ENCODE peak calls at places on chromosomes 5 and 9, in seven cellular contexts. One of them, this sample, is unnamed. For H3K36me3, the result is how much of the 10 kb centered on the place peaks cover.

GRCh38 chr9:126295936-126296600 is 30.6 kb upstream of the MVB12B start:
- DNase-seq in PC-9: no peak
- DNase-seq in right atrium auricular region: no peak
- DNase-seq in IMR-90: no peak
- DNase-seq in DND-41: no peak
- DNase-seq in lung: no peak
- DNase-seq in ovary: no peak
- DNase-seq in this sample: no peak

GRCh38 chr5:91194861-91195460 is 188.2 kb downstream of the ARRDC3 start:
- DNase-seq in PC-9: no peak
- DNase-seq in right atrium auricular region: no peak
- DNase-seq in IMR-90: no peak
- DNase-seq in DND-41: no peak
- DNase-seq in lung: no peak
- DNase-seq in ovary: no peak
- DNase-seq in this sample: no peak

GRCh38 chr5:34475249-34475966 is 180.7 kb upstream of the RAI14 start:
- DNase-seq in PC-9: no peak
- DNase-seq in right atrium auricular region: no peak
- DNase-seq in IMR-90: no peak
- DNase-seq in DND-41: no peak
- DNase-seq in lung: no peak
- DNase-seq in ovary: no peak
- DNase-seq in this sample: no peak

GRCh38 chr9:119322137-119322695 is 47.0 kb downstream of the BRINP1 start:
- DNase-seq in PC-9: no peak
- DNase-seq in right atrium auricular region: no peak
- DNase-seq in IMR-90: no peak
- DNase-seq in DND-41: no peak
- DNase-seq in lung: no peak
- DNase-seq in ovary: peak
- DNase-seq in this sample: no peak

GRCh38 chr5:32332971-32333370 is 20.2 kb upstream of the MTMR12 start:
- DNase-seq in PC-9: no peak
- DNase-seq in right atrium auricular region: no peak
- DNase-seq in IMR-90: peak
- DNase-seq in DND-41: no peak
- DNase-seq in lung: no peak
- DNase-seq in ovary: no peak
- DNase-seq in this sample: no peak

GRCh38 chr5:35164860-35165542 is 65.3 kb downstream of the PRLR start:
- DNase-seq in PC-9: no peak
- DNase-seq in right atrium auricular region: no peak
- DNase-seq in IMR-90: no peak
- DNase-seq in DND-41: no peak
- DNase-seq in lung: no peak
- DNase-seq in ovary: no peak
- DNase-seq in this sample: no peak

GRCh38 chr5:151048526-151048925 is 28.1 kb downstream of the GPX3 start:
- DNase-seq in PC-9: no peak
- DNase-seq in right atrium auricular region: no peak
- DNase-seq in IMR-90: no peak
- DNase-seq in DND-41: no peak
- DNase-seq in lung: no peak
- DNase-seq in ovary: no peak
- DNase-seq in this sample: no peak

GRCh38 chr5:150588495-150588890 is 52.0 kb upstream of the SYNPO start:
- DNase-seq in PC-9: no peak
- DNase-seq in right atrium auricular region: no peak
- DNase-seq in IMR-90: no peak
- DNase-seq in DND-41: no peak
- DNase-seq in lung: no peak
- DNase-seq in ovary: no peak
- DNase-seq in this sample: no peak

GRCh38 chr5:179267671-179268071 is 77.6 kb downstream of the ADAMTS2 start:
- DNase-seq in PC-9: no peak
- DNase-seq in right atrium auricular region: peak
- DNase-seq in IMR-90: no peak
- DNase-seq in DND-41: no peak
- DNase-seq in lung: no peak
- DNase-seq in ovary: peak
- DNase-seq in this sample: no peak

GRCh38 chr9:4662989-4663792 is 1.1 kb downstream of the PLPP6 start:
- DNase-seq in PC-9: peak
- DNase-seq in right atrium auricular region: no peak
- DNase-seq in IMR-90: peak
- DNase-seq in DND-41: no peak
- DNase-seq in lung: no peak
- DNase-seq in ovary: no peak
- DNase-seq in this sample: no peak

GRCh38 chr5:73031839-73032238 is 76.0 kb downstream of the FCHO2 start:
- DNase-seq in PC-9: no peak
- DNase-seq in right atrium auricular region: no peak
- DNase-seq in IMR-90: peak
- DNase-seq in DND-41: no peak
- DNase-seq in lung: no peak
- DNase-seq in ovary: peak
- DNase-seq in this sample: no peak

GRCh38 chr9:129851821-129852220 is 16.6 kb downstream of the USP20 start:
- DNase-seq in PC-9: no peak
- DNase-seq in right atrium auricular region: no peak
- DNase-seq in IMR-90: no peak
- DNase-seq in DND-41: no peak
- DNase-seq in lung: no peak
- DNase-seq in ovary: no peak
- DNase-seq in this sample: no peak

GRCh38 chr5:23742701-23743100 is 235.3 kb downstream of the PRDM9 start:
- DNase-seq in PC-9: no peak
- DNase-seq in right atrium auricular region: no peak
- DNase-seq in IMR-90: no peak
- DNase-seq in DND-41: no peak
- DNase-seq in lung: no peak
- DNase-seq in ovary: no peak
- DNase-seq in this sample: no peak

GRCh38 chr9:116152941-116153764 is 438 bp upstream of the PAPPA start:
- DNase-seq in PC-9: no peak
- DNase-seq in right atrium auricular region: no peak
- DNase-seq in IMR-90: peak
- DNase-seq in DND-41: no peak
- DNase-seq in lung: no peak
- DNase-seq in ovary: no peak
- DNase-seq in this sample: no peak

GRCh38 chr9:13491493-13492424 is 212.3 kb upstream of the MPDZ start:
- DNase-seq in PC-9: peak
- DNase-seq in right atrium auricular region: no peak
- DNase-seq in IMR-90: no peak
- DNase-seq in DND-41: no peak
- DNase-seq in lung: no peak
- DNase-seq in ovary: no peak
- DNase-seq in this sample: no peak

GRCh38 chr9:80175286-80175906 is 603.6 kb downstream of the TLE4 start:
- DNase-seq in PC-9: no peak
- DNase-seq in right atrium auricular region: no peak
- DNase-seq in IMR-90: peak
- DNase-seq in DND-41: peak
- DNase-seq in lung: no peak
- DNase-seq in ovary: no peak
- DNase-seq in this sample: no peak

GRCh38 chr5:27353540-27353939 is 315.2 kb upstream of the CDH9 start:
- DNase-seq in PC-9: no peak
- DNase-seq in right atrium auricular region: no peak
- DNase-seq in IMR-90: no peak
- DNase-seq in DND-41: no peak
- DNase-seq in lung: no peak
- DNase-seq in ovary: no peak
- DNase-seq in this sample: no peak
- H3K4me3 ChIP-seq in PC-9: no peak
- H3K4me3 ChIP-seq in right atrium auricular region: no peak
- H3K4me3 ChIP-seq in IMR-90: no peak
- H3K4me3 ChIP-seq in DND-41: no peak
- H3K4me3 ChIP-seq in lung: no peak
- H3K4me3 ChIP-seq in ovary: no peak
- H3K4me3 ChIP-seq in this sample: no peak

DNA sequence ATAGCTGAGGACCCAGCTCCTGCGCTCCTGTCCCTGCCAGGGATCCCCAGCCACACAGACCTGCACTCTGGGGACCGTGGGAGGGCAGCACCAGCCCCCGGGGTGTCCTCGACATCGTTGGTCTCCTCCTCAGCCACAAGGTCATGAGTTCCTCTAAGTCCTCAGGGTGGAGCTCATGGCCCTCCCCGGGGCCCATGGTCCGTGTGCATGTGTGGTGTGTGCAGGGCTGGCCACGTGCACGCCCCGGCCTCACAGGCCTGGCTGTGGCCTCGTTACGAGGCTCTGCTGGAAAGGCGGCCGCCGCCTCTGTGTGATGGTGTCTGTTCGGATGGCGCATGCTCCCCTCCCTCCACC is 16.1 kb upstream of the AJM1 start:
- DNase-seq in PC-9: peak
- DNase-seq in right atrium auricular region: no peak
- DNase-seq in IMR-90: no peak
- DNase-seq in DND-41: no peak
- DNase-seq in lung: no peak
- DNase-seq in ovary: no peak
- DNase-seq in this sample: no peak
- H3K36me3 ChIP-seq in PC-9: under half
- H3K36me3 ChIP-seq in right atrium auricular region: half or more
- H3K36me3 ChIP-seq in IMR-90: half or more
- H3K36me3 ChIP-seq in DND-41: half or more
- H3K36me3 ChIP-seq in lung: half or more
- H3K36me3 ChIP-seq in ovary: under half
- H3K36me3 ChIP-seq in this sample: under half

DNA sequence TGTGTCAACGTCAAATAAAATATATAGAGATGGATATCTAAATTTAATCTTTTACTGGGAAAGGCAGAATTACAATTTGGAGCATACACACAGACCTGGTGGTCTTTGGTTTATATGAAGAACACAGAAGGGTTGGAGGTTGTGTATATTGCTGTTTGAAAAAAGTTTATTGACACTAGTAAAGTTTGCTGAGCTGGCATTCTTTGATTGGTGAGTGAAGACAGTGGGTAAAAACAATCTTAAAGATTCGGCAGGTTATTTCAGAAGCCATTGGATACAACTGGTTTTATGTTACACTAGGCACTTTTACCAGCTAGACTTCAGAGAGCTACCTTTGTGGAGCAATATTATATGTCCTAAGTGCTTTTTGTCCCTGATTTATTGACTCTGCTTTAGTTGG is 27.2 kb downstream of the IZUMO3 start:
- DNase-seq in PC-9: no peak
- DNase-seq in right atrium auricular region: no peak
- DNase-seq in IMR-90: no peak
- DNase-seq in DND-41: no peak
- DNase-seq in lung: no peak
- DNase-seq in ovary: no peak
- DNase-seq in this sample: no peak
- TF ChIP-seq CTCF in PC-9: no peak
- TF ChIP-seq CTCF in right atrium auricular region: no peak
- TF ChIP-seq CTCF in IMR-90: no peak
- TF ChIP-seq CTCF in DND-41: no peak
- TF ChIP-seq CTCF in lung: no peak
- TF ChIP-seq CTCF in ovary: no peak
- TF ChIP-seq CTCF in this sample: no peak

GRCh38 chr9:136396219-136396515 is 3.8 kb downstream of the SNAPC4 start:
- DNase-seq in PC-9: no peak
- DNase-seq in right atrium auricular region: no peak
- DNase-seq in IMR-90: no peak
- DNase-seq in DND-41: no peak
- DNase-seq in lung: no peak
- DNase-seq in ovary: no peak
- DNase-seq in this sample: no peak

GRCh38 chr9:136397643-136398042 is 2.3 kb downstream of the SNAPC4 start:
- DNase-seq in PC-9: no peak
- DNase-seq in right atrium auricular region: no peak
- DNase-seq in IMR-90: no peak
- DNase-seq in DND-41: no peak
- DNase-seq in lung: no peak
- DNase-seq in ovary: no peak
- DNase-seq in this sample: no peak

GRCh38 chr9:136399176-136400037 is 563 bp downstream of the SNAPC4 start:
- DNase-seq in PC-9: no peak
- DNase-seq in right atrium auricular region: no peak
- DNase-seq in IMR-90: no peak
- DNase-seq in DND-41: no peak
- DNase-seq in lung: no peak
- DNase-seq in ovary: peak
- DNase-seq in this sample: peak

GRCh38 chr9:136400038-136400834 is at the start of gene SNAPC4:
- DNase-seq in PC-9: peak
- DNase-seq in right atrium auricular region: peak
- DNase-seq in IMR-90: peak
- DNase-seq in DND-41: peak
- DNase-seq in lung: peak
- DNase-seq in ovary: peak
- DNase-seq in this sample: peak

DNA sequence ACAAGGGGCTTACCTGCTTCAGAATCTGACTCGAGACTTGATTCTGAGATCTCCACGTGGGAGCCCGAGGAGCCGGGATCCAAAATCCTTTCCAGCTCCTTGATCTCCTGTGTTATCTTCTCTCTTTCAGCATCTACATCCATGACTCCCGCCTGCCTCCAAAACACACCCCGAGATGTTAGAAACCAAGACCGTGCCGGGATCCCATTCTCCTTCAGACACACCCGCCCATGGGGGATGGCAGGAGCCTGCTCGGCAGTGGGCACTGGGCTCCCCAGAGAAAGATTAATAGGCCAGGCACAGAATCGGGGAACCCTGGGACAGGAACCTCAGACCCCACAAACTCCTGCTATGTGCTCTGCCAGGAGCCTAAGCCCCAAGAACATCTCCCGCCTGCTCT is 1.7 kb downstream of the SNAPC4 start:
- DNase-seq in PC-9: no peak
- DNase-seq in right atrium auricular region: no peak
- DNase-seq in IMR-90: no peak
- DNase-seq in DND-41: no peak
- DNase-seq in lung: no peak
- DNase-seq in ovary: no peak
- DNase-seq in this sample: no peak
- H3K4me3 ChIP-seq in PC-9: no peak
- H3K4me3 ChIP-seq in right atrium auricular region: no peak
- H3K4me3 ChIP-seq in IMR-90: no peak
- H3K4me3 ChIP-seq in DND-41: no peak
- H3K4me3 ChIP-seq in lung: no peak
- H3K4me3 ChIP-seq in ovary: no peak
- H3K4me3 ChIP-seq in this sample: peak

This sample was measured in GM06990.